ENCODE peak calls at places on chromosomes 6 and 20, in six cellular contexts. B, N, D, E, H and M are unnamed samples.

GRCh38 chr20:57498425-57499400 is 26.2 kb downstream of the CTCFL start:
- DNase-seq in B (no peak), N (no peak), D (no peak), E (peak), H (peak), M (no peak)

GRCh38 chr6:35919827-35920751 is 809 bp downstream of the SRPK1 start:
- DNase-seq in B (peak), N (no peak), D (peak), E (peak), H (peak), M (peak)

GRCh38 chr6:137210903-137211302 is 8.3 kb downstream of the IFNGR1 start:
- DNase-seq in B (no peak), N (no peak), D (peak), E (no peak), H (no peak), M (no peak)

GRCh38 chr6:116210750-116211425 is 43.0 kb downstream of the TSPYL4 start:
- DNase-seq in B (no peak), N (no peak), D (peak), E (no peak), H (no peak), M (no peak)

GRCh38 chr6:39184906-39185580 is 44.2 kb downstream of the KCNK5 start:
- DNase-seq in B (no peak), N (no peak), D (no peak), E (no peak), H (no peak), M (no peak)

GRCh38 chr6:52641826-52642225 is 29.1 kb upstream of the TMEM14A start:
- DNase-seq in B (no peak), N (no peak), D (no peak), E (peak), H (no peak), M (no peak)

GRCh38 chr6:170038251-170038650 is 252.6 kb downstream of the DLL1 start:
- DNase-seq in B (no peak), N (no peak), D (no peak), E (no peak), H (no peak), M (no peak)

GRCh38 chr6:141335476-141335875 is 797.2 kb upstream of the GJE1 start:
- DNase-seq in B (no peak), N (no peak), D (no peak), E (no peak), H (no peak), M (no peak)

GRCh38 chr20:40010483-40010882 is 678.6 kb downstream of the MAFB start:
- DNase-seq in B (no peak), N (no peak), D (peak), E (no peak), H (no peak), M (no peak)

GRCh38 chr6:144063744-144064401 is 31.5 kb downstream of the SF3B5 start:
- DNase-seq in B (peak), N (peak), D (peak), E (peak), H (peak), M (peak)

GRCh38 chr20:49618289-49618688 is 50.4 kb upstream of the PTGIS start:
- DNase-seq in B (no peak), N (no peak), D (no peak), E (no peak), H (no peak), M (no peak)